ENCODE peak calls at places on chromosomes 5 and 9, in five cellular contexts. R is HFFc6, J is iris pigment epithelial cell, H is DMS 273 treated with DMSO at 0.1 percent for 48 hours, Q is NCI-H748 treated with DMSO at 0.1 percent for 48 hours. T is an unnamed sample.

GRCh38 chr9:114126247-114127060 is 27.4 kb upstream of the KIF12 start:
- DNase-seq in R (no peak), J (no peak), H (no peak), Q (no peak), T (no peak)

GRCh38 chr5:67815455-67816391 is 399.8 kb upstream of the PIK3R1 start:
- DNase-seq in R (no peak), J (peak; percentile 4), H (no peak), Q (no peak), T (no peak)

GRCh38 chr9:134185536-134186011 is 21.2 kb upstream of the RNU6ATAC start:
- DNase-seq in R (no peak), J (peak; percentile 11), H (no peak), Q (no peak), T (no peak)

GRCh38 chr9:92191801-92192200 is 76.6 kb upstream of the SPTLC1 start:
- DNase-seq in R (peak; percentile 44), J (peak; percentile 51), H (no peak), Q (no peak), T (no peak)

GRCh38 chr9:126985870-126986498 is 71.4 kb downstream of the RALGPS1 start:
- DNase-seq in R (no peak), J (peak; percentile 49), H (peak; percentile 2), Q (peak; percentile 3), T (peak; percentile 36)

GRCh38 chr5:141564216-141564692 is 54.5 kb downstream of the DIAPH1 start:
- DNase-seq in R (peak; percentile 98), J (peak; percentile 95), H (peak; percentile 89), Q (peak; percentile 91), T (peak; percentile 65)

GRCh38 chr5:79256563-79256962 is 20.6 kb downstream of the JMY start:
- DNase-seq in R (no peak), J (no peak), H (no peak), Q (no peak), T (no peak)

GRCh38 chr5:125499969-125500368 is 753.5 kb upstream of the ZNF608 start:
- DNase-seq in R (no peak), J (no peak), H (no peak), Q (peak; percentile 71), T (no peak)

GRCh38 chr5:68377733-68378132 is 162.2 kb downstream of the PIK3R1 start:
- DNase-seq in R (no peak), J (no peak), H (no peak), Q (no peak), T (no peak)

GRCh38 chr5:95759634-95760033 is 28.5 kb downstream of the RHOBTB3 start:
- DNase-seq in R (peak; percentile 53), J (peak; percentile 93), H (no peak), Q (peak; percentile 2), T (no peak)

GRCh38 chr5:135546014-135546413 is 10.2 kb upstream of the NEUROG1 start:
- DNase-seq in R (no peak), J (no peak), H (no peak), Q (no peak), T (no peak)

GRCh38 chr5:170413897-170414296 is 24.7 kb upstream of the KCNMB1 start:
- DNase-seq in R (no peak), J (no peak), H (no peak), Q (no peak), T (no peak)

GRCh38 chr5:65144136-65144871 is 337.4 kb downstream of the ADAMTS6 start:
- DNase-seq in R (no peak), J (no peak), H (no peak), Q (no peak), T (no peak)

GRCh38 chr9:136047076-136047774 is 47.9 kb downstream of the NACC2 start:
- DNase-seq in R (no peak), J (no peak), H (no peak), Q (no peak), T (no peak)

GRCh38 chr5:88884435-88884877 is 1.5 kb upstream of the MEF2C start:
- DNase-seq in R (no peak), J (no peak), H (no peak), Q (peak; percentile 43), T (no peak)

GRCh38 chr5:36607114-36607561 is 732 bp downstream of the SLC1A3 start:
- DNase-seq in R (peak; percentile 19), J (peak; percentile 50), H (no peak), Q (peak; percentile 35), T (peak; percentile 35)

GRCh38 chr9:118595719-118596305 is 773.4 kb downstream of the BRINP1 start:
- DNase-seq in R (peak; percentile 59), J (peak; percentile 36), H (no peak), Q (peak; percentile 92), T (peak; percentile 52)

GRCh38 chr5:171715551-171715950 is 70.1 kb upstream of the SMIM23 start:
- DNase-seq in R (no peak), J (no peak), H (no peak), Q (no peak), T (no peak)

GRCh38 chr9:83339435-83339834 is 198.8 kb downstream of the FRMD3 start:
- DNase-seq in R (no peak), J (no peak), H (no peak), Q (no peak), T (no peak)

GRCh38 chr5:74017112-74017511 is 391.1 kb downstream of the ARHGEF28 start:
- DNase-seq in R (peak; percentile 43), J (peak; percentile 15), H (no peak), Q (no peak), T (no peak)

GRCh38 chr9:34276772-34277171 is 52.3 kb downstream of the KIF24 start:
- DNase-seq in R (no peak), J (no peak), H (no peak), Q (no peak), T (no peak)

GRCh38 chr5:67773439-67773988 is 442.0 kb upstream of the PIK3R1 start:
- DNase-seq in R (no peak), J (peak; percentile 40), H (no peak), Q (peak; percentile 51), T (no peak)

T was measured in thyroid gland.